ENCODE peak calls at places on chromosomes 1 and 21, in ten cellular contexts. C is mucosa of descending colon; V is EL; T is aorta; O is fibroblast of gingiva; L is transverse colon; A is stimulated activated naive B cell treated with anti-CD40 and anti-IgM and Interleukin-4, amounts not matched to agents 10 μg/mL and 1 μg/mL and 100 μg/mL, for 72 hours; M is stimulated activated CD4-positive, alpha-beta T cell treated with anti-CD3 and anti-CD28 coated beads, Interleukin-15, amount 100 ng/mL, for 1 hour; G is activated naive CD8-positive, alpha-beta T cell treated with anti-CD3 and anti-CD28 coated beads, Interleukin-2, amount 50 U/mL, for 24 hours; B is substantia nigra. X is an unnamed sample.
A peak's percentile ranks its signal among the peaks of the same experiment; 100 is the strongest.

GRCh38 chr1:180639871-180640270 is 8.0 kb downstream of the XPR1 start:
- DNase-seq in C (no peak), V (no peak), T (no peak), O (no peak), L (no peak), A (no peak), M (no peak), G (no peak), B (no peak), X (no peak)

GRCh38 chr21:45572231-45572630 is 30.0 kb upstream of the SLC19A1 start:
- DNase-seq in C (no peak), V (no peak), T (no peak), O (no peak), L (no peak), A (no peak), M (no peak), G (no peak), B (no peak), X (peak; percentile 34)

GRCh38 chr1:169204184-169204583 is 97.7 kb downstream of the ATP1B1 start:
- DNase-seq in C (no peak), V (no peak), T (no peak), O (no peak), L (no peak), A (no peak), M (no peak), G (no peak), B (no peak), X (no peak)

GRCh38 chr1:2301607-2302291 is 73.6 kb downstream of the SKI start:
- DNase-seq in C (no peak), V (no peak), T (no peak), O (no peak), L (no peak), A (no peak), M (no peak), G (peak; percentile 44), B (no peak), X (no peak)

GRCh38 chr1:151342021-151342420 is 5.0 kb downstream of the RFX5 start:
- DNase-seq in C (no peak), V (no peak), T (no peak), O (no peak), L (no peak), A (no peak), M (no peak), G (no peak), B (no peak), X (no peak)

GRCh38 chr1:202836616-202837403 is 26.1 kb downstream of the PCAT6 start:
- DNase-seq in C (no peak), V (no peak), T (peak; percentile 59), O (no peak), L (no peak), A (no peak), M (no peak), G (no peak), B (no peak), X (peak; percentile 73)

GRCh38 chr1:160428655-160429054 is 28.3 kb downstream of the VANGL2 start:
- DNase-seq in C (peak; percentile 66), V (peak; percentile 57), T (peak; percentile 70), O (peak; percentile 8), L (peak; percentile 75), A (no peak), M (no peak), G (peak; percentile 60), B (peak; percentile 21), X (no peak)

GRCh38 chr1:89453123-89453972 is 71.3 kb upstream of the LRRC8B start:
- DNase-seq in C (no peak), V (no peak), T (no peak), O (no peak), L (no peak), A (no peak), M (no peak), G (no peak), B (no peak), X (no peak)

GRCh38 chr1:95653598-95653997 is 419.6 kb downstream of the RWDD3 start:
- DNase-seq in C (no peak), V (no peak), T (no peak), O (no peak), L (no peak), A (no peak), M (no peak), G (no peak), B (no peak), X (no peak)

GRCh38 chr21:14550200-14550599 is 4.1 kb upstream of the SAMSN1 start:
- DNase-seq in C (no peak), V (no peak), T (no peak), O (no peak), L (no peak), A (no peak), M (no peak), G (no peak), B (no peak), X (no peak)

GRCh38 chr1:55352801-55353180 is 137.6 kb upstream of the USP24 start:
- DNase-seq in C (no peak), V (no peak), T (no peak), O (no peak), L (no peak), A (no peak), M (no peak), G (no peak), B (no peak), X (no peak)

GRCh38 chr1:104932949-104933679 is 1183.4 kb downstream of the AMY1C start:
- DNase-seq in C (no peak), V (no peak), T (no peak), O (no peak), L (no peak), A (no peak), M (no peak), G (no peak), B (no peak), X (no peak)

GRCh38 chr1:94418664-94419655 is 771 bp downstream of the ABCD3 start:
- DNase-seq in C (peak; percentile 61), V (peak; percentile 68), T (peak; percentile 55), O (peak; percentile 35), L (peak; percentile 50), A (no peak), M (no peak), G (no peak), B (peak; percentile 15), X (peak; percentile 62)

GRCh38 chr1:240285541-240285940 is 193.9 kb downstream of the FMN2 start:
- DNase-seq in C (no peak), V (peak; percentile 80), T (no peak), O (peak; percentile 92), L (no peak), A (no peak), M (no peak), G (no peak), B (no peak), X (no peak)

GRCh38 chr1:27307851-27308598 is 13.9 kb upstream of the TMEM222 start:
- DNase-seq in C (no peak), V (no peak), T (no peak), O (no peak), L (no peak), A (no peak), M (no peak), G (no peak), B (no peak), X (no peak)

GRCh38 chr21:43929217-43929971 is 64.4 kb downstream of the AGPAT3 start:
- DNase-seq in C (no peak), V (no peak), T (no peak), O (no peak), L (no peak), A (no peak), M (no peak), G (no peak), B (no peak), X (no peak)

GRCh38 chr1:99533909-99534907 is 111.7 kb upstream of the PALMD start:
- DNase-seq in C (no peak), V (no peak), T (no peak), O (no peak), L (no peak), A (no peak), M (no peak), G (no peak), B (no peak), X (no peak)

GRCh38 chr1:185495898-185496297 is 178.9 kb upstream of the IVNS1ABP start:
- DNase-seq in C (no peak), V (no peak), T (no peak), O (no peak), L (no peak), A (no peak), M (no peak), G (no peak), B (no peak), X (no peak)

GRCh38 chr21:14210738-14211137 is at the start of gene LIPI:
- DNase-seq in C (no peak), V (no peak), T (no peak), O (no peak), L (no peak), A (no peak), M (no peak), G (no peak), B (no peak), X (no peak)

GRCh38 chr21:45374826-45375455 is 30.0 kb upstream of the COL18A1 start:
- DNase-seq in C (peak; percentile 13), V (no peak), T (peak; percentile 37), O (no peak), L (no peak), A (no peak), M (no peak), G (no peak), B (no peak), X (no peak)

GRCh38 chr1:231278100-231278790 is 37.2 kb downstream of the GNPAT start:
- DNase-seq in C (no peak), V (no peak), T (no peak), O (no peak), L (no peak), A (no peak), M (no peak), G (no peak), B (no peak), X (no peak)

GRCh38 chr1:182676321-182676720 is 8.1 kb downstream of the RGS8 start:
- DNase-seq in C (no peak), V (no peak), T (no peak), O (no peak), L (no peak), A (no peak), M (no peak), G (no peak), B (no peak), X (no peak)

GRCh38 chr1:204592246-204592948 is 76.2 kb downstream of the MDM4 start:
- DNase-seq in C (no peak), V (no peak), T (no peak), O (no peak), L (no peak), A (no peak), M (no peak), G (no peak), B (no peak), X (no peak)

GRCh38 chr1:102790997-102791396 is 317.3 kb downstream of the COL11A1 start:
- DNase-seq in C (no peak), V (peak; percentile 16), T (no peak), O (no peak), L (no peak), A (no peak), M (no peak), G (no peak), B (no peak), X (no peak)

GRCh38 chr1:106290805-106291537 is 765.5 kb upstream of the PRMT6 start:
- DNase-seq in C (no peak), V (no peak), T (no peak), O (peak; percentile 46), L (no peak), A (no peak), M (no peak), G (no peak), B (no peak), X (no peak)

GRCh38 chr1:27603320-27603961 is 503 bp downstream of the AHDC1 start:
- DNase-seq in C (peak; percentile 70), V (peak; percentile 42), T (peak; percentile 66), O (no peak), L (peak; percentile 47), A (no peak), M (no peak), G (peak; percentile 55), B (peak; percentile 68), X (no peak)

GRCh38 chr1:59025898-59026426 is 242.1 kb upstream of the JUN start:
- DNase-seq in C (no peak), V (no peak), T (no peak), O (peak; percentile 11), L (no peak), A (peak; percentile 56), M (no peak), G (no peak), B (no peak), X (no peak)

GRCh38 chr1:234279021-234279420 is 94.2 kb upstream of the COA6 start:
- DNase-seq in C (no peak), V (no peak), T (no peak), O (no peak), L (no peak), A (no peak), M (no peak), G (no peak), B (no peak), X (no peak)